ENCODE peak calls at places on chromosomes 11 and 22, in ten cellular contexts. M is tibial nerve; K is Karpas-422; D is esophagus muscularis mucosa; U is brain microvascular endothelial cell; G is endodermal cell; F is naive thymus-derived CD4-positive, alpha-beta T cell; P is sigmoid colon; S is heart right ventricle; O is left ventricle myocardium inferior. Q is an unnamed sample.

GRCh38 chr11:76392889-76393288 is 11.8 kb downstream of the GVQW3 start:
- DNase-seq in M (no peak), K (no peak), D (no peak), U (no peak), G (no peak), F (no peak), P (no peak), S (no peak), O (no peak), Q (no peak)

GRCh38 chr22:29539105-29539504 is 14.5 kb downstream of the THOC5 start:
- DNase-seq in M (no peak), K (no peak), D (no peak), U (no peak), G (no peak), F (no peak), P (no peak), S (no peak), O (no peak), Q (no peak)

GRCh38 chr11:105838668-105839403 is 183.2 kb downstream of the MSANTD4 start:
- DNase-seq in M (no peak), K (no peak), D (no peak), U (peak), G (no peak), F (no peak), P (no peak), S (no peak), O (no peak), Q (no peak)

GRCh38 chr22:42202669-42203068 is 67.8 kb downstream of the TCF20 start:
- DNase-seq in M (no peak), K (no peak), D (no peak), U (peak), G (peak), F (peak), P (no peak), S (no peak), O (no peak), Q (no peak)

GRCh38 chr11:134450186-134450585 is 38.1 kb upstream of the B3GAT1 start:
- DNase-seq in M (no peak), K (no peak), D (no peak), U (no peak), G (no peak), F (no peak), P (peak), S (no peak), O (no peak), Q (no peak)

GRCh38 chr11:73334244-73335203 is 26.4 kb downstream of the ARHGEF17 start:
- DNase-seq in M (peak), K (no peak), D (no peak), U (peak), G (peak), F (no peak), P (peak), S (peak), O (peak), Q (peak)

GRCh38 chr11:59283825-59284772 is 71.4 kb upstream of the MPEG1 start:
- DNase-seq in M (peak), K (peak), D (peak), U (peak), G (peak), F (peak), P (no peak), S (peak), O (no peak), Q (no peak)

GRCh38 chr11:62505112-62505783 is 41.4 kb downstream of the AHNAK start:
- DNase-seq in M (no peak), K (peak), D (no peak), U (peak), G (peak), F (no peak), P (peak), S (peak), O (peak), Q (no peak)

GRCh38 chr11:47917643-47918369 is 62.6 kb upstream of the PTPRJ start:
- DNase-seq in M (peak), K (peak), D (peak), U (peak), G (peak), F (no peak), P (peak), S (peak), O (peak), Q (peak)

GRCh38 chr22:19806213-19807160 is 45.9 kb downstream of the TBX1 start:
- DNase-seq in M (no peak), K (no peak), D (no peak), U (no peak), G (peak), F (no peak), P (peak), S (no peak), O (peak), Q (peak)

GRCh38 chr11:13288375-13289029 is 10.9 kb downstream of the BMAL1 start:
- DNase-seq in M (no peak), K (no peak), D (no peak), U (peak), G (peak), F (no peak), P (no peak), S (no peak), O (no peak), Q (no peak)

GRCh38 chr22:45224988-45225731 is 15.5 kb downstream of the KIAA0930 start:
- DNase-seq in M (no peak), K (no peak), D (no peak), U (no peak), G (peak), F (no peak), P (no peak), S (no peak), O (no peak), Q (peak)

GRCh38 chr22:45224331-45224730 is 16.4 kb downstream of the KIAA0930 start:
- DNase-seq in M (no peak), K (no peak), D (no peak), U (no peak), G (peak), F (no peak), P (no peak), S (no peak), O (no peak), Q (no peak)

GRCh38 chr22:45221201-45221600 is 19.5 kb downstream of the KIAA0930 start:
- DNase-seq in M (no peak), K (no peak), D (no peak), U (no peak), G (no peak), F (no peak), P (no peak), S (no peak), O (no peak), Q (no peak)

GRCh38 chr22:45225732-45226560 is 14.7 kb downstream of the KIAA0930 start:
- DNase-seq in M (peak), K (no peak), D (no peak), U (no peak), G (peak), F (no peak), P (peak), S (no peak), O (no peak), Q (peak)

DNA sequence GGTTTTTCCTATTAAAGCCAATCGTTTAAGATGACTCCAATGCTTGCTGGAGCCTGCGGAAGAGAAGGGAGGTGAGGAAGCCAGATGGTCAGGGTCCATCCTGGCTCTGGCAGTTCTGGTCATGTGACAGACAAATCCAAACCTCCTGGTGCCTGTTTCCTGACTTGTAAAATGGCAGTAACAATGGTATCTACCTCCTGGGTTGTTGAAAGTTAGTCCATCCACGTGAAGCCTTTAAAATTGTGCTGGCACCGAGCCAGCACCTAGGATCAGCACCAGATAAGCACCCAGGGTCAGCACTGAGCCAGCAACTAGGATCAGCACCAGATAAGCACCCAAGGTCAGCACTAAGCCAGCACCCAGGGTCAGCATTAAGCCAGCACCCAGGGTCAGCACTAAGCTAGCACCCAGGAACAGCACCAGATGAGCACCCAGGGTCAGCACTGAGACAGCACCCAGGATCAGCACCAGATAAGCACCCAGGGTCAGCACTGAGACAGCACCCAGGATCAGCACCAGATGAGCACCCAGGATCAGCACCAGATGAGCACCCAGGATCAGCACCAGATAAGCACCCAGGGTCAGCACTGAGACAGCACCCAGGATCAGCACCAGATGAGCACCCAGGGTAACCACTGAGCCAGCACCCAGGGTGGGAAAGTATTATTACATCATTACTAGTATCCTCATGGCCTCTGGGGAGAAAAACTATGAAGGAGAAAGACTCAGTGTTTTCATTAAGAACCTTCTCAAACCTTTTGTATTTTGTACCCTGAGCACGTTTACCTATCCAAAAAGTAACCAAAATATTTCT is 17.2 kb downstream of the KIAA0930 start:
- DNase-seq in M (no peak), K (no peak), D (no peak), U (no peak), G (peak), F (no peak), P (no peak), S (no peak), O (no peak), Q (no peak)
- H3K27ac ChIP-seq in M (peak), K (no peak), D (no peak), U (no peak), G (no peak), F (no peak), P (no peak), S (no peak), O (no peak), Q (no peak)

GRCh38 chr22:36149464-36149863 is 11.1 kb downstream of the APOL3 start:
- DNase-seq in M (no peak), K (no peak), D (no peak), U (no peak), G (no peak), F (no peak), P (peak), S (no peak), O (no peak), Q (no peak)
- H3K27ac ChIP-seq in M (no peak), K (no peak), D (no peak), U (no peak), G (no peak), F (no peak), P (peak), S (no peak), O (peak), Q (peak)

DNA sequence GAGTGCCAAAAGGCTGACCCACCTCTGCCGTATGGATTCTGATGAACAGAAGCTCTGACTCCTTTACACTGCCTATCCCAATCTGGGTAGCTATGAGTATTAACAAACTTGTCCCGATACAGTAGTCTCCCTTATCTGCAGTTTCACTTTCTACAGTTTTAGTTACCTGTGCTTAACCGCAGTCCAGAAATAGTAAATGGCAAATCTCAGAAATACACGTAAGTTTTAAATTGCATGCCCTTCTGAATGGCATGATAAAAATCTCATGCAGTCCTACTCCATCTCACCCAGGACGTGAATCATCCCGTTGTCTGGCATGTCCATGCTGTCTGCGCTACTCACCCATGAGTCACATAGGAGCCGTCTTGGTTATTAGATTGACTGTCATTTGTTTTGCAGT is 68.8 kb downstream of the SNX19 start:
- DNase-seq in M (no peak), K (no peak), D (no peak), U (peak), G (no peak), F (no peak), P (no peak), S (no peak), O (no peak), Q (no peak)
- H3K27ac ChIP-seq in M (no peak), K (no peak), D (no peak), U (peak), G (no peak), F (no peak), P (no peak), S (no peak), O (no peak), Q (no peak)

DNA sequence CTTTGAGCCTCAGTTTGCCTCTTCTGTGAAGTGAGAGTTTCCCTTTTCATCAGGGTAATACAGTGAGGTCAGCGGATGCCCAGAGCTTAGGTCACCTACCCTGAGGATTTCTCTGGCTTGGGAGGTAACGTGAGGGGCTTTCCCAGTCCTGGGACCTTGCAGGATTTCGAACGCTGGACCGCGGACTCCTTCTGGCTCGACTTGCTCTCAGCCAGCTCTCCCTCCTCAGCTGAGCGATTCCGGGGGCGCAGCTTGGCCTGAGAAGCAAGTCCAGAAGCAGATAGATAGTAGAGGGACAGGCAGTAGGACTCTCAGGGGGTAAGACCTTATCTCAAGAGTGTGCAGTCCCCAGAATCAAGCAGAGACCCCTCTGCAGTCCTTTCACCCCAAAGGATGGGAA is 24.0 kb downstream of the TNKS1BP1 start:
- DNase-seq in M (no peak), K (no peak), D (no peak), U (no peak), G (no peak), F (no peak), P (no peak), S (no peak), O (no peak), Q (peak)
- H3K27ac ChIP-seq in M (no peak), K (no peak), D (no peak), U (no peak), G (no peak), F (no peak), P (no peak), S (no peak), O (no peak), Q (no peak)